ENCODE peak calls at places on chromosome 1, in eight cellular contexts. S is AG09309, D is AG09319, F is A673, K is endothelial cell, C is stomach, M is HL-60, E is uterus. T is an unnamed sample.

GRCh38 chr1:29639156-29639736 is 402.9 kb downstream of the PTPRU start:
- DNase-seq in S (no peak), D (no peak), F (no peak), K (no peak), C (no peak), M (no peak), E (no peak), T (no peak)

GRCh38 chr1:78095618-78096416 is 50.1 kb downstream of the GIPC2 start:
- DNase-seq in S (peak; percentile 53), D (no peak), F (no peak), K (no peak), C (no peak), M (no peak), E (no peak), T (peak; percentile 91)

GRCh38 chr1:227948493-227949260 is 945 bp upstream of the WNT9A start:
- DNase-seq in S (no peak), D (no peak), F (no peak), K (peak; percentile 6), C (peak; percentile 21), M (no peak), E (no peak), T (no peak)

GRCh38 chr1:161083743-161084084 is 5.6 kb downstream of the NECTIN4 start:
- DNase-seq in S (no peak), D (no peak), F (no peak), K (no peak), C (no peak), M (no peak), E (no peak), T (no peak)

GRCh38 chr1:246608616-246609376 is 42.5 kb downstream of the CNST start:
- DNase-seq in S (peak; percentile 49), D (no peak), F (peak; percentile 73), K (peak; percentile 35), C (peak; percentile 93), M (peak; percentile 91), E (peak; percentile 59), T (peak; percentile 97)

GRCh38 chr1:62778208-62778607 is 5.7 kb upstream of the ATG4C start:
- DNase-seq in S (no peak), D (no peak), F (no peak), K (no peak), C (no peak), M (no peak), E (no peak), T (no peak)

GRCh38 chr1:218931331-218931730 is 242.3 kb upstream of the LYPLAL1 start:
- DNase-seq in S (no peak), D (no peak), F (no peak), K (no peak), C (no peak), M (no peak), E (no peak), T (no peak)

GRCh38 chr1:212293579-212293978 is 8.4 kb downstream of the PPP2R5A start:
- DNase-seq in S (no peak), D (no peak), F (no peak), K (no peak), C (no peak), M (no peak), E (no peak), T (peak; percentile 39)

DNA sequence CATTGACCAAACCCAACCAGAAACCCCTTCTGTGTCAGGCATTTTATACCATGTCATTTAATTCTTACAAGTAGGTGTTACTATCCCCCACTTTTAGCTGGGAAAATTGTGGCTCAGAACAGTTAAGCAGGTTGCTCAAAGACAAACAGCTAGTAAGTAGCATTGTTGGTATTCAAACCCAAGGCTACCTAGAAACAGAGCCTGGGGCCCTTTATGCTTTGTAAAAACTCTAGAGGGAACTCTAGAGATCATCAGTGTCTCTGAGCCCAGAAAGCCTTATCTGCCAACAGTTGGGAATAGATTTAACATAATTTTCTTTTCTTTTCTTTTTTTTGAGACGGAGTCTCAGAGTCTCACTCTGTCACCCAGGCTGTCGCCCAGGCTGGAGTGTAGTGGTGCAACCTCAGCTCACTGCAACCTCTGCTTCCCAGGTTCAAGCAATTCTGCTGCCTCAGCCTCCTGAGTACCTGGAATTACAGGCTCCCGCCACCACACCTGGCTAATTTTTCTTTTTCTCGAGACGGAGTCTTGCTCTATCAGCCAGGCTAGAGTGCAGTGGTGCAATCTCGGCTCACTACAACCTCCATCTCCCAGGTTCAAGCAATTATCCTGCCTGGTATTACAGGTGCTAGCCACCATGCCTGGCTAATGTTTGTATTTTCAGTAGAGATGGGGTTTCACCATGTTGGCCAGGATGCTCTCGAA is 48.5 kb upstream of the OSBPL9 start:
- DNase-seq in S (no peak), D (no peak), F (no peak), K (no peak), C (no peak), M (no peak), E (no peak), T (no peak)
- TF ChIP-seq CTCF in S (no peak), D (no peak), F (no peak), K (no peak), C (no peak), M (no peak), E (no peak), T (no peak)

GRCh38 chr1:226871047-226871365 is 590 bp downstream of the PSEN2 start:
- DNase-seq in S (no peak), D (no peak), F (no peak), K (no peak), C (no peak), M (no peak), E (peak; percentile 32), T (no peak)
- TF ChIP-seq CTCF in S (no peak), D (no peak), F (no peak), K (no peak), C (no peak), M (no peak), E (no peak), T (no peak)

GRCh38 chr1:172612478-172612877 is 46.4 kb upstream of the FASLG start:
- DNase-seq in S (no peak), D (no peak), F (no peak), K (no peak), C (no peak), M (no peak), E (no peak), T (no peak)

GRCh38 chr1:172607145-172607544 is 51.8 kb upstream of the FASLG start:
- DNase-seq in S (no peak), D (no peak), F (no peak), K (no peak), C (no peak), M (no peak), E (no peak), T (no peak)

GRCh38 chr1:172613294-172613693 is 45.6 kb upstream of the FASLG start:
- DNase-seq in S (no peak), D (no peak), F (no peak), K (no peak), C (no peak), M (no peak), E (no peak), T (peak; percentile 58)

GRCh38 chr1:172608098-172608601 is 50.8 kb upstream of the FASLG start:
- DNase-seq in S (no peak), D (no peak), F (no peak), K (no peak), C (no peak), M (no peak), E (no peak), T (no peak)

DNA sequence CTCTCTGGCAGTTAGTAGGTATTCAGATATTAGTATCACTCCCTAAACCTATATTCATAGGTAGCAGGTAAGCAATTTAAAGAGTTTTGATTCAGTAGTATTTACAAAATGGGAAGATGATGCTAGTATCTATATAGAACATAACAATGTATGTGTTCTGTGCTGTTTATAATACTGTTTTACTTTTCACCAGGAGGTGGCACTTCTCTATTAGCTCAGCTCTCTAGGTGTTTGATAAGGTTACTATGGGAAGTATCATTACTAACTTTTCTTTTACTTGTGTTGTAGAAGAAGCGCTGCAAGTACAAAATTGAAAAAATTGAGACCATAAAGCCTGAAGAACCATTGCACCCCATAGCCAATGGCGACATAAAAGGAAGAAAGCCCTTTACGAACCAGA is 49.4 kb upstream of the FASLG start:
- DNase-seq in S (no peak), D (no peak), F (peak; percentile 16), K (no peak), C (no peak), M (no peak), E (no peak), T (peak; percentile 45)
- TF ChIP-seq CTCF in S (peak; percentile 37), D (no peak), F (peak; percentile 52), K (peak; percentile 17), C (no peak), M (no peak), E (no peak), T (peak; percentile 22)

DNA sequence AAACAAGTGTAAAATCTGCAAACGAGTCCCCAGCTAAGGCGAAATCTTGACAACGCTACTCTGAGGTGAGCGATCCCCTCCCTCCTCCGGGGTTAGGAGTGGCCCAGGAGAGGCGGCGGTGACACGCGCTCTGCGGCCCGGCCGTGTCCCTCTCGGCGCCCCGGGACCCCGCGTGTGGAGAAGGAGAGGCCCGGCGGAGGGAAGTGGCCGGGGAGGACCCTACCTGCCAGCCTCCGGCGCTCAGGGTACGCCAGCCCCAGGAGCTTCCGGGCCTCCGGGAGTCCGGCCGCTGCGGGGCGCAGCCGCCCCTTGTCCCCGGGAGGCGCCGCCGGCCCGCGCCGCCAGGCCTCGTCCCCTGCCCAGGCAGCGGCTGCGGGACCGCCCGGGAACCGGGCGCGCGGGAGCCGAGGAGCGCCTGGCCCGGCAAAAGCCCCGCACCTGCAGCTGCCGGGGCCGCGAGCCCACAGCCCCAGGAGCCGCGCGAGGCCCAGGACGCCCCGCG is 543 bp downstream of the ABCB10 start:
- DNase-seq in S (no peak), D (no peak), F (peak; percentile 48), K (peak; percentile 40), C (peak; percentile 44), M (no peak), E (no peak), T (peak; percentile 21)
- TF ChIP-seq CTCF in S (no peak), D (no peak), F (peak; percentile 15), K (no peak), C (no peak), M (no peak), E (no peak), T (no peak)

DNA sequence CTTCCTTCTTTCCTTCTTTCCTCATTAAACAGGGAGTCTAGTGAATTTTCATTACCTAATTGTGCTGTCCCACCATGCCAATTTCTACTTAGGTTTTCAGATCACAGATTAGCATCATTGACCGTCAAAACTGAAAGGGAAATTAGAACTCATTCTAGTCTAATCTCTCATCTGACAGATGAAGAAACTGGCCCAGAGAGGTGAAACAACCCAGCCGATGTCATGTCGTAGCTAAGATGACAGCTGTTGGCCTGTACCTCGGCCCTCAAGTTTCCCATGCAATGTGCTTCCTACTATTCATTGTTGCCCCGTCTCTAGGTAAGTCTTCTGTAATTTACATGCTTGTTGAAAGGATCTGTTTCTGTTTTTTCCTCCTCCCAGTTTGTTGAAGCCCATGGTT is 128.2 kb upstream of the KIAA0040 start:
- DNase-seq in S (no peak), D (no peak), F (no peak), K (no peak), C (no peak), M (no peak), E (no peak), T (no peak)
- TF ChIP-seq CTCF in S (no peak), D (no peak), F (no peak), K (no peak), C (no peak), M (no peak), E (no peak), T (no peak)

T was measured in cardiac fibroblast.